ENCODE peak calls at places on chromosomes 11 and 22, in four cellular contexts. J is EL, L is kidney tubule cell, N is AG10803. W is an unnamed sample.

GRCh38 chr11:65204646-65205601 is 23.2 kb downstream of the CAPN1 start:
- DNase-seq in N (peak), J (peak), L (peak), W (peak)

GRCh38 chr11:3021125-3021524 is 29.0 kb upstream of the NAP1L4 start:
- DNase-seq in L (peak), N (no peak), J (no peak), W (peak)

GRCh38 chr11:88377661-88378060 is 40.1 kb upstream of the CTSC start:
- DNase-seq in N (no peak), J (no peak), L (no peak), W (no peak)

GRCh38 chr11:114399903-114400221 is 449 bp downstream of the C11orf71 start:
- DNase-seq in L (no peak), J (no peak), N (no peak), W (no peak)

GRCh38 chr11:73270089-73270854 is 1.9 kb upstream of the P2RY6 start:
- DNase-seq in J (no peak), N (no peak), L (no peak), W (no peak)

GRCh38 chr11:34823197-34823596 is 93.0 kb downstream of the APIP start:
- DNase-seq in L (no peak), N (no peak), J (no peak), W (no peak)

GRCh38 chr22:30802202-30803166 is 107.8 kb downstream of the OSBP2 start:
- DNase-seq in N (peak), J (peak), L (peak), W (peak)

GRCh38 chr11:69155302-69156198 is at the start of gene SMIM38:
- DNase-seq in L (no peak), J (no peak), N (no peak), W (no peak)

GRCh38 chr11:111538407-111539114 is 2.0 kb upstream of the LAYN start:
- DNase-seq in N (no peak), L (peak), J (no peak), W (no peak)

GRCh38 chr11:64340671-64341335 is 799 bp downstream of the CCDC88B start:
- DNase-seq in N (no peak), J (no peak), L (no peak), W (peak)

GRCh38 chr11:5596611-5597201 is at the start of gene TRIM6:
- DNase-seq in J (peak), N (peak), L (peak), W (peak)

GRCh38 chr11:60127311-60127811 is 38.9 kb downstream of the MS4A2 start:
- DNase-seq in N (no peak), L (peak), J (no peak), W (no peak)

GRCh38 chr11:128279861-128280260 is 307.5 kb downstream of the ETS1 start:
- DNase-seq in J (peak), L (peak), N (peak), W (no peak)

GRCh38 chr22:35604671-35605457 is 12.3 kb downstream of the MB start:
- DNase-seq in L (no peak), J (peak), N (peak), W (no peak)